ENCODE peak calls at places on chromosomes 6 and 20, in nine cellular contexts. Q is HL-60; R is anterior cingulate cortex; B is HTR-8/SVneo; A is stimulated activated CD4-positive, alpha-beta T cell treated with anti-CD3 and anti-CD28 coated beads, Interleukin-1b, Interleukin-23, amount 100 ng/mL, for 4 hours; C is Kasumi-1; W is CD4-positive, alpha-beta T cell; S is naive thymus-derived CD8-positive, alpha-beta T cell; O is right atrium auricular region. P is an unnamed sample.

GRCh38 chr20:59785986-59786753 is 147.3 kb downstream of the SYCP2 start:
- DNase-seq in R (no peak), W (no peak), Q (no peak), B (no peak), A (no peak), S (no peak), C (no peak), O (peak), P (no peak)

GRCh38 chr6:151481752-151482151 is 12.1 kb upstream of the CCDC170 start:
- DNase-seq in W (no peak), A (no peak), Q (peak), O (no peak), S (no peak), C (peak), R (no peak), B (no peak), P (no peak)

GRCh38 chr20:36573798-36574277 is 441 bp downstream of the TGIF2 start:
- DNase-seq in B (no peak), A (no peak), R (no peak), O (no peak), W (no peak), C (peak), S (no peak), Q (peak), P (no peak)

GRCh38 chr20:478949-479429 is 16.7 kb upstream of the TBC1D20 start:
- DNase-seq in C (peak), Q (peak), W (no peak), R (no peak), S (peak), B (peak), O (no peak), A (peak), P (peak)

GRCh38 chr20:23086931-23087411 is 847 bp upstream of the CD93 start:
- DNase-seq in O (no peak), Q (no peak), R (no peak), W (no peak), A (no peak), S (no peak), B (no peak), C (no peak), P (no peak)

GRCh38 chr20:53387983-53388675 is 205.5 kb downstream of the ZNF217 start:
- DNase-seq in R (no peak), C (no peak), B (no peak), A (peak), W (peak), S (peak), Q (no peak), O (no peak), P (no peak)

GRCh38 chr20:16209826-16210365 is 363.4 kb downstream of the KIF16B start:
- DNase-seq in C (no peak), R (no peak), A (no peak), W (no peak), S (no peak), O (no peak), B (no peak), Q (no peak), P (no peak)

GRCh38 chr6:23329091-23329490 is 759.7 kb downstream of the HDGFL1 start:
- DNase-seq in S (no peak), O (no peak), C (no peak), B (no peak), W (no peak), A (no peak), Q (no peak), R (no peak), P (peak)

GRCh38 chr6:17847203-17847602 is 140.2 kb downstream of the KIF13A start:
- DNase-seq in O (no peak), C (no peak), B (no peak), S (no peak), Q (no peak), R (no peak), W (no peak), A (no peak), P (no peak)

GRCh38 chr20:54479138-54479906 is 3.9 kb downstream of the DOK5 start:
- DNase-seq in W (no peak), A (no peak), O (no peak), B (no peak), C (no peak), Q (no peak), R (no peak), S (no peak), P (no peak)

GRCh38 chr6:164247106-164247505 is 832.6 kb downstream of the QKI start:
- DNase-seq in O (no peak), R (peak), W (no peak), C (no peak), Q (no peak), B (no peak), A (no peak), S (no peak), P (no peak)

GRCh38 chr20:59778615-59779200 is 154.7 kb downstream of the SYCP2 start:
- DNase-seq in Q (no peak), B (no peak), C (no peak), R (no peak), A (no peak), S (no peak), W (no peak), O (peak), P (no peak)

GRCh38 chr20:20410678-20411077 is 42.8 kb downstream of the INSM1 start:
- DNase-seq in C (no peak), Q (no peak), A (no peak), O (no peak), R (no peak), B (no peak), W (no peak), S (no peak), P (peak)

GRCh38 chr6:117602899-117603588 is 733 bp upstream of the GOPC start:
- DNase-seq in B (no peak), C (no peak), O (no peak), W (no peak), A (no peak), Q (no peak), S (no peak), R (no peak), P (no peak)

GRCh38 chr6:44022296-44022661 is 105.0 kb downstream of the MRPL14 start:
- DNase-seq in S (no peak), Q (no peak), O (no peak), W (no peak), C (no peak), R (no peak), A (no peak), B (no peak), P (no peak)

P was measured in cerebellum.